ENCODE peak calls at places on chromosome 13, in six cellular contexts. One of them, this sample, is unnamed. For H3K9me3, the result is how much of the 10 kb centered on the place peaks cover.

GRCh38 chr13:44141213-44141724 is 232.4 kb upstream of the SERP2 start:
- DNase-seq in IMR-90: no peak
- DNase-seq in H1: no peak
- DNase-seq in mesenchymal stem cell: no peak
- DNase-seq in neuronal stem cell: no peak
- DNase-seq in H9: no peak
- DNase-seq in this sample: no peak

GRCh38 chr13:105763851-105764250 is 771.6 kb downstream of the EFNB2 start:
- DNase-seq in IMR-90: no peak
- DNase-seq in H1: no peak
- DNase-seq in mesenchymal stem cell: peak
- DNase-seq in neuronal stem cell: no peak
- DNase-seq in H9: no peak
- DNase-seq in this sample: no peak

GRCh38 chr13:45721203-45721731 is 19.1 kb downstream of the CBY2 start:
- DNase-seq in IMR-90: no peak
- DNase-seq in H1: no peak
- DNase-seq in mesenchymal stem cell: no peak
- DNase-seq in neuronal stem cell: no peak
- DNase-seq in H9: no peak
- DNase-seq in this sample: no peak

GRCh38 chr13:43227721-43228120 is 204.3 kb downstream of the DNAJC15 start:
- DNase-seq in IMR-90: peak
- DNase-seq in H1: no peak
- DNase-seq in mesenchymal stem cell: peak
- DNase-seq in neuronal stem cell: no peak
- DNase-seq in H9: no peak
- DNase-seq in this sample: no peak

GRCh38 chr13:29594310-29594709 is 1.2 kb downstream of the SLC7A1 start:
- DNase-seq in IMR-90: peak
- DNase-seq in H1: no peak
- DNase-seq in mesenchymal stem cell: peak
- DNase-seq in neuronal stem cell: peak
- DNase-seq in H9: no peak
- DNase-seq in this sample: peak

GRCh38 chr13:94382520-94382919 is 97.0 kb downstream of the DCT start:
- DNase-seq in IMR-90: no peak
- DNase-seq in H1: no peak
- DNase-seq in mesenchymal stem cell: no peak
- DNase-seq in neuronal stem cell: no peak
- DNase-seq in H9: no peak
- DNase-seq in this sample: no peak

GRCh38 chr13:55483626-55484158 is 1657.0 kb upstream of the PRR20A start:
- DNase-seq in IMR-90: no peak
- DNase-seq in H1: no peak
- DNase-seq in mesenchymal stem cell: no peak
- DNase-seq in neuronal stem cell: no peak
- DNase-seq in H9: no peak
- DNase-seq in this sample: no peak

GRCh38 chr13:102405499-102406079 is 3.7 kb upstream of the FGF14 start:
- DNase-seq in IMR-90: peak
- DNase-seq in H1: no peak
- DNase-seq in mesenchymal stem cell: peak
- DNase-seq in neuronal stem cell: peak
- DNase-seq in H9: peak
- DNase-seq in this sample: no peak

GRCh38 chr13:77055158-77055557 is 28.2 kb upstream of the FBXL3 start:
- DNase-seq in IMR-90: no peak
- DNase-seq in H1: no peak
- DNase-seq in mesenchymal stem cell: no peak
- DNase-seq in neuronal stem cell: no peak
- DNase-seq in H9: no peak
- DNase-seq in this sample: no peak

GRCh38 chr13:25602206-25602605 is 230.4 kb downstream of the ATP8A2 start:
- DNase-seq in IMR-90: no peak
- DNase-seq in H1: peak
- DNase-seq in mesenchymal stem cell: no peak
- DNase-seq in neuronal stem cell: no peak
- DNase-seq in H9: peak
- DNase-seq in this sample: no peak

GRCh38 chr13:25607096-25607495 is 235.3 kb downstream of the ATP8A2 start:
- DNase-seq in IMR-90: no peak
- DNase-seq in H1: no peak
- DNase-seq in mesenchymal stem cell: no peak
- DNase-seq in neuronal stem cell: no peak
- DNase-seq in H9: no peak
- DNase-seq in this sample: no peak

GRCh38 chr13:25608181-25608580 is 236.4 kb downstream of the ATP8A2 start:
- DNase-seq in IMR-90: no peak
- DNase-seq in H1: no peak
- DNase-seq in mesenchymal stem cell: no peak
- DNase-seq in neuronal stem cell: no peak
- DNase-seq in H9: no peak
- DNase-seq in this sample: no peak
- H3K9me3 ChIP-seq in IMR-90: under half
- H3K9me3 ChIP-seq in H1: under half
- H3K9me3 ChIP-seq in mesenchymal stem cell: under half
- H3K9me3 ChIP-seq in neuronal stem cell: under half
- H3K9me3 ChIP-seq in H9: under half
- H3K9me3 ChIP-seq in this sample: under half

DNA sequence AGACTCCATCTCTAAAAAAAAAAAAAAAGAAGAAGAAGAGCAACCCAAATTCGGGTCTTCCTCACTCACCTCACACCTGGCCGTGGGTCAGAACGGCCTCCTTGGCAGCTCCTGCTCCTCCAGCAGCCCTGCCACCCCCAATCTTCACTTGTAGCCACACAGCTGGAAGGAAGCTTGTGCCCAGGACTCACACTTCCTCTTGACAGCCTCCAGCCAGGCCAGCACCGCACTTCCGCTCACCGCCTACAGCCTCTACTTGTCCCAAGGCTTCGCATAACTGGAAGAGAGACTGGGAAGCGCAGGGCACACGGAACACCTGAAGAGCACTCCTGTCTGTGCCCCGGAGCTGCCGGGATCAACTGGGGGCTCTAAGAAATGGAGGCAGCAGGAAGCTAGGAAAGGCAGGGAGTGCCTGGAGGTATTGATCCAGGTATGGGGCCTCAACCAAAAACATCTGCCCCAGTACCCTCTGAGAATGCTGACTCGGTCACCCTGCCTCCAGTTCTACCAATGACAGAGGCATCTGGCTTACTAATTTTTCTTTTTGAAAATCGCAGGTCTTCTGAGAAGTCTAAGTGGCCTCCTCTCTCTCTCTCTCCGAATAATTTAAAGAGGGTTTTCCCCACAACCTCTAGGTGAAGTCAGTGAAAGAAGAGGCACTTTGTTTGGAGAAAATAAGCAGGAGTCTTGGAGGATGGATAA is 31.1 kb upstream of the ATP12A start:
- DNase-seq in IMR-90: no peak
- DNase-seq in H1: no peak
- DNase-seq in mesenchymal stem cell: no peak
- DNase-seq in neuronal stem cell: no peak
- DNase-seq in H9: no peak
- DNase-seq in this sample: no peak
- H3K23ac ChIP-seq in IMR-90: no peak
- H3K23ac ChIP-seq in H1: no peak
- H3K23ac ChIP-seq in mesenchymal stem cell: no peak
- H3K23ac ChIP-seq in neuronal stem cell: no peak
- H3K23ac ChIP-seq in H9: no peak
- H3K23ac ChIP-seq in this sample: no peak

DNA sequence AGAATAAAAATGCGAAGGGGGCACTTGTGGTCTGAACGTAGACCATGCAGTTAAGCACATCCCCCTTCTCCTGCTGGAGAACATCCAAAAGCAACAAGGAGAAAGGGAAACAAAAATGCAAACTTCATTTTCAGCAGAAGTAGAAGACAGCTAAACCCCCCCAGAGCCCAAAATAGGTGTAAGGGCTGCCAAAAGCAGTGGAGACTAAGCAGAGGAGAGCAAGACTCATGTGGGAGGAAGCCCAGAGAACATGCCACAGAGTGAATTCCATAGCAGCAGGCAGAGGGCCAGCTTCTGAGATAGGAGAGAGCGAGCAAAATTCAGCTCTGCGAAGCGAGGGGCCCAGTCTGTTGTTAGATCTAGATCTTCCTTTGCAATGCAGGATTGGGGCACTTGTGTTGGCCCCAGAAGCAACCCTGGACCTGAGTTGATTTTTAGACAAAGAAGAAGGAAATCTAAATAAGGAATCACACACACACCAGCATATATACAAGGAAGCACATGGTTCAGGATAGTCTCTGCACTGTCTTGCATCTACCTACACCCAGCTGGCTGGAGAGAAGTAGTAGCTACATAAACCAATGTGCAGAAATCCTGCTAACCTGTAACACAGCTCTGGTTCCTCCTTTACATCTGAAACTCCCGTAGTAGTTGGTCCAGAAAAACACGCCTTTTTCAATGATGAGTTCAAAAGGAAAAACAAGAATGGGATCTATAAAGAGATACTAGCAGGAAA is 199.6 kb downstream of the SPRY2 start:
- DNase-seq in IMR-90: peak
- DNase-seq in H1: no peak
- DNase-seq in mesenchymal stem cell: peak
- DNase-seq in neuronal stem cell: no peak
- DNase-seq in H9: no peak
- DNase-seq in this sample: no peak
- H2BK120ac ChIP-seq in IMR-90: peak
- H2BK120ac ChIP-seq in H1: no peak
- H2BK120ac ChIP-seq in mesenchymal stem cell: no peak
- H2BK120ac ChIP-seq in neuronal stem cell: no peak
- H2BK120ac ChIP-seq in H9: no peak
- H2BK120ac ChIP-seq in this sample: no peak

GRCh38 chr13:22372261-22372660 is 701.4 kb downstream of the FGF9 start:
- DNase-seq in IMR-90: no peak
- DNase-seq in H1: no peak
- DNase-seq in mesenchymal stem cell: no peak
- DNase-seq in neuronal stem cell: no peak
- DNase-seq in H9: no peak
- DNase-seq in this sample: no peak

GRCh38 chr13:22369840-22370239 is 699.0 kb downstream of the FGF9 start:
- DNase-seq in IMR-90: no peak
- DNase-seq in H1: peak
- DNase-seq in mesenchymal stem cell: no peak
- DNase-seq in neuronal stem cell: no peak
- DNase-seq in H9: peak
- DNase-seq in this sample: no peak

GRCh38 chr13:22369090-22369489 is 698.2 kb downstream of the FGF9 start:
- DNase-seq in IMR-90: no peak
- DNase-seq in H1: no peak
- DNase-seq in mesenchymal stem cell: no peak
- DNase-seq in neuronal stem cell: no peak
- DNase-seq in H9: no peak
- DNase-seq in this sample: peak
- H3K9me3 ChIP-seq in IMR-90: under half
- H3K9me3 ChIP-seq in H1: under half
- H3K9me3 ChIP-seq in mesenchymal stem cell: under half
- H3K9me3 ChIP-seq in neuronal stem cell: under half
- H3K9me3 ChIP-seq in H9: under half
- H3K9me3 ChIP-seq in this sample: under half

DNA sequence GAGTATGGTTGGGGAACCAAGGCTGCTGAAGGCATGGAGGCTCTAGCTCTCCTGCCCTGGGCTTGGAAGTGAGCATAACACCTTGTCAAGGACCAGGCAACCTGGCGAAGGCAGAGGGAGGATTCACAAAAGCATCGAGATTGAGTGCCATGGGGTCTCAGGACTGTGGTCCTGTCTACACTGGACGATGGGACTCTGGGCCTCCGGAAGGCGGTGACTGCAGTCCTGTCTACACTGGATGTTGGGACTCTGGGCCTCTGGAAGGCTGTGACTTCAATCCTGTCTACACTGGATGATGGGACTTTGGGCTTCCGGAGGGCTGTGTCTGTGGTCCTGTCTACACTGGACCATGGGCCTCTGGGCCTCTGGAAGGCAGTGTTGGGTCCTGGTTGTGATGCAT is 290.4 kb downstream of the TEX29 start:
- DNase-seq in IMR-90: no peak
- DNase-seq in H1: no peak
- DNase-seq in mesenchymal stem cell: no peak
- DNase-seq in neuronal stem cell: no peak
- DNase-seq in H9: peak
- DNase-seq in this sample: no peak
- H3K23ac ChIP-seq in IMR-90: no peak
- H3K23ac ChIP-seq in H1: no peak
- H3K23ac ChIP-seq in mesenchymal stem cell: no peak
- H3K23ac ChIP-seq in neuronal stem cell: no peak
- H3K23ac ChIP-seq in H9: no peak
- H3K23ac ChIP-seq in this sample: no peak

DNA sequence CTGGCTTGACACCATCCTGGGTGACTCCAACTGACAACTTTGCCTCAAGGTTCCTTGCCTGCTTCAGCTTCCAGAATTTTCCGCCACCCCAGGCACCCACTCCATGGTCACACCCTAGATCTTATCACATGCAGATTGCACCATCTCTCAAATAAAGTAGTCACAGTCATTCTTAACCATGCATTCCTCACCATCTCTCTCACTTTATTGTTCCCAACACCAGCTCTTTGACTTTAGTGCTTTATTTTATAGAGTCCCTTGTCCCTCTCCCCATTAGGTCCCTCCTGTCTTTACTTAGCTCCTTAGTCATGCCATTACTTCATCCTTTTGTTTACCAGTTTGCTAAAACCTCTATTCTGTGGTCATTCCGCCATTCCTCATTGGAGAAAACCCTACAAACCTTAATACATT is 351.7 kb downstream of the SPRY2 start:
- DNase-seq in IMR-90: peak
- DNase-seq in H1: no peak
- DNase-seq in mesenchymal stem cell: peak
- DNase-seq in neuronal stem cell: no peak
- DNase-seq in H9: no peak
- DNase-seq in this sample: peak
- H2BK120ac ChIP-seq in IMR-90: peak
- H2BK120ac ChIP-seq in H1: no peak
- H2BK120ac ChIP-seq in mesenchymal stem cell: no peak
- H2BK120ac ChIP-seq in neuronal stem cell: no peak
- H2BK120ac ChIP-seq in H9: no peak
- H2BK120ac ChIP-seq in this sample: no peak

DNA sequence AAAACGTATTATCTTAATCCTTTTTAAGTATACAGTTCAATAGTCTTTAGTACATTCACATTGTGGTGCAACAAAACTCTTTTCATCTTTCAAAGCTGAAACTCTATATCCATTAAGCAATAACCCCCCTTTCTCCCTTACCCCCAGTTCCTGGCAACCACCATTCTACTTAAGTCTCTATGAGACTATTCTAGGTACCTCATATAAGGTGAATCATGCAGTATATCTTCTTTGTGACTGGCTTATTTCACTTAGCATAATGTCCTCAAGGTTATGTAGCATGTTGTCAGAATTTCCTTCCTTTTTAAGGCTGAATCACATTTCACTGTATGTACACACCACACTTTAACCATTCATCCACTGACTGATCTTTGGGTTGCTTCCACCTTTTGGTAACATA is 11.3 kb upstream of the WBP4 start:
- DNase-seq in IMR-90: no peak
- DNase-seq in H1: no peak
- DNase-seq in mesenchymal stem cell: no peak
- DNase-seq in neuronal stem cell: no peak
- DNase-seq in H9: no peak
- DNase-seq in this sample: no peak
- H3K9me3 ChIP-seq in IMR-90: under half
- H3K9me3 ChIP-seq in H1: under half
- H3K9me3 ChIP-seq in mesenchymal stem cell: under half
- H3K9me3 ChIP-seq in neuronal stem cell: under half
- H3K9me3 ChIP-seq in H9: under half
- H3K9me3 ChIP-seq in this sample: under half